ENCODE peak calls at places on chromosomes 7 and 10, in six cellular contexts. K is trophoblast cell, Y is Karpas-422, W is left ventricle myocardium inferior, A is endothelial cell of umbilical vein, L is sigmoid colon. X is an unnamed sample.

GRCh38 chr10:32744321-32744720 is 213.7 kb downstream of the ITGB1 start:
- DNase-seq in K (no peak), Y (no peak), W (no peak), A (no peak), L (no peak), X (no peak)

GRCh38 chr7:151918444-151918843 is 37.8 kb upstream of the GALNTL5 start:
- DNase-seq in K (no peak), Y (no peak), W (no peak), A (no peak), L (no peak), X (no peak)

GRCh38 chr7:135740868-135741267 is 7.7 kb downstream of the FAM180A start:
- DNase-seq in K (no peak), Y (no peak), W (no peak), A (no peak), L (no peak), X (no peak)

GRCh38 chr7:74059681-74060588 is 23.7 kb upstream of the LIMK1 start:
- DNase-seq in K (no peak), Y (no peak), W (no peak), A (no peak), L (no peak), X (peak; percentile 71)

GRCh38 chr7:70557281-70557680 is 574.7 kb upstream of the GALNT17 start:
- DNase-seq in K (no peak), Y (no peak), W (no peak), A (no peak), L (no peak), X (no peak)

GRCh38 chr10:71084061-71084817 is 128.1 kb upstream of the UNC5B start:
- DNase-seq in K (no peak), Y (no peak), W (no peak), A (no peak), L (peak; percentile 21), X (no peak)

GRCh38 chr10:119428789-119429188 is 113.7 kb downstream of the RGS10 start:
- DNase-seq in K (no peak), Y (no peak), W (no peak), A (no peak), L (no peak), X (no peak)

GRCh38 chr10:59700709-59701108 is 8.9 kb downstream of the SLC16A9 start:
- DNase-seq in K (no peak), Y (no peak), W (no peak), A (no peak), L (no peak), X (no peak)

GRCh38 chr10:67670401-67670800 is 25.6 kb downstream of the CTNNA3 start:
- DNase-seq in K (no peak), Y (no peak), W (no peak), A (peak; percentile 84), L (no peak), X (no peak)

GRCh38 chr10:25745976-25746375 is 188.1 kb upstream of the MYO3A start:
- DNase-seq in K (no peak), Y (no peak), W (no peak), A (no peak), L (no peak), X (no peak)

GRCh38 chr10:112370424-112370819 is 3.5 kb upstream of the ACSL5 start:
- DNase-seq in K (no peak), Y (no peak), W (no peak), A (no peak), L (no peak), X (no peak)

GRCh38 chr7:117082636-117083035 is 129.3 kb downstream of the ST7 start:
- DNase-seq in K (no peak), Y (no peak), W (no peak), A (no peak), L (no peak), X (no peak)

GRCh38 chr7:38368191-38368605 is 94.8 kb upstream of the TARP start:
- DNase-seq in K (peak; percentile 85), Y (peak; percentile 87), W (peak; percentile 45), A (peak; percentile 60), L (peak; percentile 66), X (peak; percentile 86)

GRCh38 chr7:24756989-24757798 is at the start of gene GSDME:
- DNase-seq in K (peak; percentile 70), Y (no peak), W (peak; percentile 68), A (peak; percentile 63), L (peak; percentile 80), X (peak; percentile 90)

GRCh38 chr7:33250421-33250827 is 121.1 kb downstream of the BBS9 start:
- DNase-seq in K (no peak), Y (no peak), W (no peak), A (peak; percentile 13), L (no peak), X (no peak)

GRCh38 chr7:80443336-80443735 is 68.5 kb downstream of the GNAT3 start:
- DNase-seq in K (no peak), Y (no peak), W (no peak), A (no peak), L (no peak), X (no peak)

GRCh38 chr7:104642551-104642950 is 314.1 kb downstream of the LHFPL3 start:
- DNase-seq in K (no peak), Y (no peak), W (no peak), A (no peak), L (no peak), X (no peak)

GRCh38 chr7:143284591-143285453 is at the start of gene TMEM139:
- DNase-seq in K (peak; percentile 77), Y (no peak), W (no peak), A (no peak), L (no peak), X (no peak)

GRCh38 chr7:96136600-96137239 is 185.2 kb downstream of the SLC25A13 start:
- DNase-seq in K (no peak), Y (no peak), W (no peak), A (no peak), L (no peak), X (no peak)

GRCh38 chr10:27038168-27038567 is 62.1 kb downstream of the ANKRD26 start:
- DNase-seq in K (no peak), Y (no peak), W (no peak), A (no peak), L (peak; percentile 21), X (no peak)

GRCh38 chr10:33335550-33335799 is 1.0 kb upstream of the NRP1 start:
- DNase-seq in K (peak; percentile 42), Y (no peak), W (peak; percentile 54), A (no peak), L (no peak), X (no peak)

GRCh38 chr7:87231243-87231642 is 11.7 kb upstream of the TMEM243 start:
- DNase-seq in K (no peak), Y (no peak), W (peak; percentile 21), A (no peak), L (no peak), X (no peak)

GRCh38 chr10:72340510-72340895 is 14.2 kb downstream of the DNAJB12 start:
- DNase-seq in K (peak; percentile 83), Y (peak; percentile 91), W (peak; percentile 71), A (peak; percentile 53), L (no peak), X (no peak)

GRCh38 chr7:105703207-105703930 is 122.1 kb upstream of the EFCAB10 start:
- DNase-seq in K (peak; percentile 25), Y (peak; percentile 6), W (no peak), A (no peak), L (no peak), X (no peak)

GRCh38 chr10:33337335-33337854 is 2.9 kb upstream of the NRP1 start:
- DNase-seq in K (peak; percentile 18), Y (no peak), W (peak; percentile 31), A (no peak), L (no peak), X (peak; percentile 59)

GRCh38 chr10:35211390-35211789 is 84.7 kb downstream of the CREM start:
- DNase-seq in K (peak; percentile 94), Y (no peak), W (no peak), A (no peak), L (no peak), X (no peak)

GRCh38 chr7:56079450-56080185 is 13.1 kb downstream of the PHKG1 start:
- DNase-seq in K (no peak), Y (no peak), W (peak; percentile 86), A (peak; percentile 93), L (peak; percentile 94), X (peak; percentile 89)

GRCh38 chr7:85770332-85770731 is 583.5 kb upstream of the SEMA3D start:
- DNase-seq in K (peak; percentile 1), Y (no peak), W (no peak), A (no peak), L (no peak), X (no peak)

GRCh38 chr10:44981172-44982113 is 2.8 kb upstream of the DEPP1 start:
- DNase-seq in K (peak; percentile 72), Y (no peak), W (no peak), A (peak; percentile 93), L (peak; percentile 83), X (peak; percentile 90)
- H3K4me1 ChIP-seq in K (peaks cover 46% of the 10 kb centered on the region), Y (no peaks in the 10 kb centered on the region), W (peaks cover 100% of the 10 kb centered on the region), A (peaks cover 55% of the 10 kb centered on the region), L (peaks cover 68% of the 10 kb centered on the region), X (peaks cover 5% of the 10 kb centered on the region)

GRCh38 chr7:68107968-68108367 is 1111.3 kb downstream of the TYW1 start:
- DNase-seq in K (no peak), Y (no peak), W (no peak), A (no peak), L (no peak), X (no peak)

GRCh38 chr7:68103319-68103718 is 1106.7 kb downstream of the TYW1 start:
- DNase-seq in K (no peak), Y (no peak), W (no peak), A (no peak), L (no peak), X (no peak)

GRCh38 chr7:68109299-68109698 is 1112.7 kb downstream of the TYW1 start:
- DNase-seq in K (no peak), Y (no peak), W (no peak), A (no peak), L (no peak), X (no peak)

GRCh38 chr7:68107256-68107655 is 1110.6 kb downstream of the TYW1 start:
- DNase-seq in K (no peak), Y (no peak), W (peak; percentile 18), A (no peak), L (no peak), X (no peak)
- H3K27me3 ChIP-seq in K (no peaks in the 10 kb centered on the region), Y (no peaks in the 10 kb centered on the region), W (peaks cover 88% of the 10 kb centered on the region), A (no peaks in the 10 kb centered on the region), L (no peaks in the 10 kb centered on the region), X (no peaks in the 10 kb centered on the region)

GRCh38 chr7:41732279-41733062 is 29.6 kb upstream of the INHBA start:
- DNase-seq in K (peak; percentile 29), Y (peak; percentile 50), W (no peak), A (peak; percentile 33), L (no peak), X (no peak)
- H3K36me3 ChIP-seq in K (no peaks in the 10 kb centered on the region), Y (no peaks in the 10 kb centered on the region), W (no peaks in the 10 kb centered on the region), A (no peaks in the 10 kb centered on the region), L (no peaks in the 10 kb centered on the region), X (no peaks in the 10 kb centered on the region)

DNA sequence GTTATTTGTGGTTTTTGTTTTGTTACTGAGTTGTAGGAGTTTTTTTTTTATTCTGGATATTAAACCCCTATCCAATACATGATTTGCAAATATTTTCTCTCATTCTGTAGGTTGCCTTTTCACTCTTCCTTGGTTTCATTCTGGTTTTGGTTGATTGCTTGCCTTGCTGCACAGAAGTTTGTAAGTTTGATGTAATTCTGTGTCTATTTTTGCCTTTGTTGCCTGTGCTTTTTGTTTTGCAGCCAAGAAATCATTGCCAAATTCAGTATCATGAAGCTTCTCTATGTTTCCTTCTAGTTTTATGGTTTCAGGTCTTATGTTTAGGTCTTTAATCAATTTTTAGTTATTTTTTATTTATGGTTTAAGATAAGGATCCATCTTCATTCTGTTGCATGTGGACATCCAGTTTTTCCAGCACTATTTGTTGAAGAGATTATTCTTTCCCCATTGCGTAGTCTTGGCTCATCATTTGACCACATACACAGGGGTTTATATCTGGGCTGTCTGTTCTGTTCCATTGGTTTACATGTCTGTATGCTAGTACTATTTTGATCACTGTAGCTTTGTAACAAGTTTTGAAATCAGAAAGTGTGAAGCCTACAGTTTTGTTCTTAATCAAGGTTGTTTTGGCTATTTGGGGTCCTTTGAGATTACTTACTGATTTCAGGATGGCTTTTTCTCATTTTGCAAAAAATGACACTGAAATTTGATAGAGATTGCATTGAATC is 26.4 kb downstream of the BMPR1A start:
- DNase-seq in K (no peak), Y (no peak), W (no peak), A (no peak), L (no peak), X (no peak)
- H3K4me1 ChIP-seq in K (peaks cover 8% of the 10 kb centered on the region), Y (no peaks in the 10 kb centered on the region), W (peaks cover 62% of the 10 kb centered on the region), A (no peaks in the 10 kb centered on the region), L (peaks cover 60% of the 10 kb centered on the region), X (peaks cover 5% of the 10 kb centered on the region)